ENCODE peak calls at places on chromosomes 3 and 15, in nine cellular contexts. One of them, this sample, is unnamed.

GRCh38 chr3:139555249-139555648 is 15.7 kb upstream of the RBP1 start:
- DNase-seq in cardiac fibroblast: peak
- DNase-seq in AG04450: no peak
- DNase-seq in fibroblast of mammary gland: peak
- DNase-seq in foreskin fibroblast: no peak
- DNase-seq in CD8-positive, alpha-beta T cell: no peak
- DNase-seq in HCT116: no peak
- DNase-seq in neural crest cell: no peak
- DNase-seq in AG10803: no peak
- DNase-seq in this sample: no peak

GRCh38 chr3:138328341-138328740 is 1.3 kb downstream of the NME9 start:
- DNase-seq in cardiac fibroblast: peak
- DNase-seq in AG04450: no peak
- DNase-seq in fibroblast of mammary gland: peak
- DNase-seq in foreskin fibroblast: peak
- DNase-seq in CD8-positive, alpha-beta T cell: no peak
- DNase-seq in HCT116: no peak
- DNase-seq in neural crest cell: no peak
- DNase-seq in AG10803: peak
- DNase-seq in this sample: no peak

GRCh38 chr15:99845009-99845408 is 111.8 kb upstream of the LYSMD4 start:
- DNase-seq in cardiac fibroblast: peak
- DNase-seq in AG04450: no peak
- DNase-seq in fibroblast of mammary gland: no peak
- DNase-seq in foreskin fibroblast: no peak
- DNase-seq in CD8-positive, alpha-beta T cell: no peak
- DNase-seq in HCT116: no peak
- DNase-seq in neural crest cell: no peak
- DNase-seq in AG10803: peak
- DNase-seq in this sample: no peak

GRCh38 chr3:11581237-11582122 is 62.2 kb downstream of the VGLL4 start:
- DNase-seq in cardiac fibroblast: no peak
- DNase-seq in AG04450: no peak
- DNase-seq in fibroblast of mammary gland: no peak
- DNase-seq in foreskin fibroblast: no peak
- DNase-seq in CD8-positive, alpha-beta T cell: no peak
- DNase-seq in HCT116: no peak
- DNase-seq in neural crest cell: no peak
- DNase-seq in AG10803: no peak
- DNase-seq in this sample: no peak

GRCh38 chr3:168426196-168426595 is 330.5 kb upstream of the GOLIM4 start:
- DNase-seq in cardiac fibroblast: no peak
- DNase-seq in AG04450: no peak
- DNase-seq in fibroblast of mammary gland: peak
- DNase-seq in foreskin fibroblast: peak
- DNase-seq in CD8-positive, alpha-beta T cell: no peak
- DNase-seq in HCT116: no peak
- DNase-seq in neural crest cell: no peak
- DNase-seq in AG10803: peak
- DNase-seq in this sample: no peak

GRCh38 chr15:69044899-69045298 is 30.4 kb downstream of the NOX5 start:
- DNase-seq in cardiac fibroblast: peak
- DNase-seq in AG04450: no peak
- DNase-seq in fibroblast of mammary gland: peak
- DNase-seq in foreskin fibroblast: peak
- DNase-seq in CD8-positive, alpha-beta T cell: no peak
- DNase-seq in HCT116: no peak
- DNase-seq in neural crest cell: no peak
- DNase-seq in AG10803: peak
- DNase-seq in this sample: no peak

GRCh38 chr3:22620498-22620897 is 582.6 kb upstream of the UBE2E2 start:
- DNase-seq in cardiac fibroblast: no peak
- DNase-seq in AG04450: no peak
- DNase-seq in fibroblast of mammary gland: no peak
- DNase-seq in foreskin fibroblast: no peak
- DNase-seq in CD8-positive, alpha-beta T cell: no peak
- DNase-seq in HCT116: no peak
- DNase-seq in neural crest cell: no peak
- DNase-seq in AG10803: no peak
- DNase-seq in this sample: no peak

GRCh38 chr15:73190189-73190601 is 137.9 kb downstream of the NEO1 start:
- DNase-seq in cardiac fibroblast: peak
- DNase-seq in AG04450: no peak
- DNase-seq in fibroblast of mammary gland: peak
- DNase-seq in foreskin fibroblast: no peak
- DNase-seq in CD8-positive, alpha-beta T cell: no peak
- DNase-seq in HCT116: no peak
- DNase-seq in neural crest cell: no peak
- DNase-seq in AG10803: peak
- DNase-seq in this sample: no peak

GRCh38 chr3:49357466-49358216 is 512 bp downstream of the GPX1 start:
- DNase-seq in cardiac fibroblast: peak
- DNase-seq in AG04450: peak
- DNase-seq in fibroblast of mammary gland: peak
- DNase-seq in foreskin fibroblast: peak
- DNase-seq in CD8-positive, alpha-beta T cell: peak
- DNase-seq in HCT116: no peak
- DNase-seq in neural crest cell: no peak
- DNase-seq in AG10803: peak
- DNase-seq in this sample: peak

DNA sequence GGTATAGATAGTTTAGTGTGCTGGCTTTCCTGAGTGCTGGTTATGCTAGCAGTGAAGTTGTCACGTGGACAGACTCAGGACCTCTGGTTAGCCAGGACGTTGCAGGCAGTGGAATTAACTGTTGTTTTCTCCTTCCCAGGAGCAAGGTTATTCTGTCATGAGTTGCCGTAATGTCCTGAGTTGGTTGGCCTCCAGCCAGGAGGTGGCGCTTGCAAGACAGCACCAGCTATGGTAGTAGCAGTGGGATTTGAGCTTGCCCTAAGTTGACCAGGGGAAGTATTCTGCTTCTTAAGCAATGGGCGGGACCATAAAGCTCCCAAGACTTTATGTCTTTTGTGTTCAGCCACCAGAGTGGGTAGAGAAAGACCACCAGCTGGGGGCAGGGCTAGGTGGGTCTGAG is 240.7 kb upstream of the DNAJC19 start:
- DNase-seq in cardiac fibroblast: no peak
- DNase-seq in AG04450: no peak
- DNase-seq in fibroblast of mammary gland: no peak
- DNase-seq in foreskin fibroblast: no peak
- DNase-seq in CD8-positive, alpha-beta T cell: no peak
- DNase-seq in HCT116: no peak
- DNase-seq in neural crest cell: no peak
- DNase-seq in AG10803: no peak
- DNase-seq in this sample: no peak
- TF ChIP-seq CTCF in cardiac fibroblast: no peak
- TF ChIP-seq CTCF in AG04450: no peak
- TF ChIP-seq CTCF in fibroblast of mammary gland: no peak
- TF ChIP-seq CTCF in foreskin fibroblast: no peak
- TF ChIP-seq CTCF in CD8-positive, alpha-beta T cell: no peak
- TF ChIP-seq CTCF in HCT116: no peak
- TF ChIP-seq CTCF in neural crest cell: no peak
- TF ChIP-seq CTCF in AG10803: no peak
- TF ChIP-seq CTCF in this sample: no peak

DNA sequence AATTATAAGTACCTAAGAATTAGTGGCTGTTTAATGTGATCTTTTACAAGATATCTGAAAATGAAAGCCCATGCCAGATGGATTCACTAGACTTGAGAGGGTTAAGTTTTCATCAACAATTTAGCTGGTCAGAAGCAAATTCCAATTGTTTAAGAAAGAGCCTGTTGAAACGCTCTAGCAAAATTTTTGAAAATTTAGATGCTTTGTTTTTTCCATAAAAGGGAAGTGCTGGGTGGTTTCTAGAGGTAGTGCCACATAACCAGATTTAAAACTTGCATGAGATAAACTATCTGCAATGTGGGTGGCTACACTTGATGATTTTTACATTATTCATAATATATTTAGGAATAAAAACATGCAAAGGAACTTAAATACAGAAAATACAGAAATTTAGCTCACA is 48.5 kb upstream of the SKIL start:
- DNase-seq in cardiac fibroblast: no peak
- DNase-seq in AG04450: no peak
- DNase-seq in fibroblast of mammary gland: no peak
- DNase-seq in foreskin fibroblast: no peak
- DNase-seq in CD8-positive, alpha-beta T cell: no peak
- DNase-seq in HCT116: no peak
- DNase-seq in neural crest cell: no peak
- DNase-seq in AG10803: peak
- DNase-seq in this sample: no peak
- TF ChIP-seq CTCF in cardiac fibroblast: no peak
- TF ChIP-seq CTCF in AG04450: no peak
- TF ChIP-seq CTCF in fibroblast of mammary gland: no peak
- TF ChIP-seq CTCF in foreskin fibroblast: no peak
- TF ChIP-seq CTCF in CD8-positive, alpha-beta T cell: no peak
- TF ChIP-seq CTCF in HCT116: no peak
- TF ChIP-seq CTCF in neural crest cell: no peak
- TF ChIP-seq CTCF in AG10803: no peak
- TF ChIP-seq CTCF in this sample: no peak

DNA sequence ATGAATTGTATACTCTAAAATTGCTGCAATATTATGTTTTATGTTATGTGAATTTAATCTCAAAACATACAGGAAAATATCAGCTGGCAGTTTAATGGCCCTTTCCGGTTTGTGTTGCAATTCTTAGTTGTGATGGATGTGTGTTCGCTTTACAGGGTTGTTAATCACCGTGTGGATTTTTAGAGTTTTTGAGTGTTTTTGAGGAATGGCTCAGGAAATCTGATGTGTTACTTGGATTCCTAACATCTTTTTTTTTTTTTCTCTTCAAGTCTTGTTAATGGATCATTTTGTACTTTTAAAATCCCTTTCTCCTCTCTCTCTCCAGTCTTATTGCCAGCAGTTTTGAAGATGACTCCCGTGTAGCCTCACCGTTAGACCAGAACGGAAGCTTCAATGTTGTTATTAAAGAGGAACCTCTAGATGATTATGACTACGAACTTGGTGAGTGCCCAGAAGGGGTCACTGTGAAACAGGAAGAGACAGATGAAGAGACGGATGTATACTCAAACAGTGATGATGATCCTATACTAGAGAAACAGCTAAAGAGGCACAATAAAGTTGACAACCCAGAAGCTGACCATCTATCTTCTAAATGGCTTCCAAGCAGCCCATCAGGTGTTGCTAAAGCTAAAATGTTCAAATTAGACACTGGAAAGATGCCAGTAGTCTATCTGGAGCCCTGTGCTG is 35.7 kb downstream of the MGA start:
- DNase-seq in cardiac fibroblast: peak
- DNase-seq in AG04450: peak
- DNase-seq in fibroblast of mammary gland: peak
- DNase-seq in foreskin fibroblast: peak
- DNase-seq in CD8-positive, alpha-beta T cell: peak
- DNase-seq in HCT116: peak
- DNase-seq in neural crest cell: no peak
- DNase-seq in AG10803: no peak
- DNase-seq in this sample: no peak
- TF ChIP-seq CTCF in cardiac fibroblast: peak
- TF ChIP-seq CTCF in AG04450: peak
- TF ChIP-seq CTCF in fibroblast of mammary gland: peak
- TF ChIP-seq CTCF in foreskin fibroblast: peak
- TF ChIP-seq CTCF in CD8-positive, alpha-beta T cell: peak
- TF ChIP-seq CTCF in HCT116: peak
- TF ChIP-seq CTCF in neural crest cell: peak
- TF ChIP-seq CTCF in AG10803: no peak
- TF ChIP-seq CTCF in this sample: no peak

GRCh38 chr3:98353554-98353953 is at the start of gene OR5K4:
- DNase-seq in cardiac fibroblast: no peak
- DNase-seq in AG04450: no peak
- DNase-seq in fibroblast of mammary gland: no peak
- DNase-seq in foreskin fibroblast: no peak
- DNase-seq in CD8-positive, alpha-beta T cell: no peak
- DNase-seq in HCT116: no peak
- DNase-seq in neural crest cell: no peak
- DNase-seq in AG10803: no peak
- DNase-seq in this sample: no peak

GRCh38 chr3:98350082-98350481 is 3.6 kb upstream of the OR5K4 start:
- DNase-seq in cardiac fibroblast: no peak
- DNase-seq in AG04450: no peak
- DNase-seq in fibroblast of mammary gland: no peak
- DNase-seq in foreskin fibroblast: no peak
- DNase-seq in CD8-positive, alpha-beta T cell: no peak
- DNase-seq in HCT116: no peak
- DNase-seq in neural crest cell: no peak
- DNase-seq in AG10803: no peak
- DNase-seq in this sample: no peak
- TF ChIP-seq CTCF in cardiac fibroblast: no peak
- TF ChIP-seq CTCF in AG04450: no peak
- TF ChIP-seq CTCF in fibroblast of mammary gland: no peak
- TF ChIP-seq CTCF in foreskin fibroblast: no peak
- TF ChIP-seq CTCF in CD8-positive, alpha-beta T cell: no peak
- TF ChIP-seq CTCF in HCT116: no peak
- TF ChIP-seq CTCF in neural crest cell: no peak
- TF ChIP-seq CTCF in AG10803: no peak
- TF ChIP-seq CTCF in this sample: no peak

GRCh38 chr3:52055537-52056351 is 627 bp downstream of the DUSP7 start:
- DNase-seq in cardiac fibroblast: peak
- DNase-seq in AG04450: no peak
- DNase-seq in fibroblast of mammary gland: peak
- DNase-seq in foreskin fibroblast: peak
- DNase-seq in CD8-positive, alpha-beta T cell: peak
- DNase-seq in HCT116: no peak
- DNase-seq in neural crest cell: peak
- DNase-seq in AG10803: peak
- DNase-seq in this sample: peak
- TF ChIP-seq CTCF in cardiac fibroblast: no peak
- TF ChIP-seq CTCF in AG04450: peak
- TF ChIP-seq CTCF in fibroblast of mammary gland: no peak
- TF ChIP-seq CTCF in foreskin fibroblast: no peak
- TF ChIP-seq CTCF in CD8-positive, alpha-beta T cell: no peak
- TF ChIP-seq CTCF in HCT116: no peak
- TF ChIP-seq CTCF in neural crest cell: peak
- TF ChIP-seq CTCF in AG10803: peak
- TF ChIP-seq CTCF in this sample: no peak

GRCh38 chr3:120144267-120144666 is 50.0 kb upstream of the GSK3B start:
- DNase-seq in cardiac fibroblast: peak
- DNase-seq in AG04450: no peak
- DNase-seq in fibroblast of mammary gland: no peak
- DNase-seq in foreskin fibroblast: peak
- DNase-seq in CD8-positive, alpha-beta T cell: no peak
- DNase-seq in HCT116: no peak
- DNase-seq in neural crest cell: no peak
- DNase-seq in AG10803: peak
- DNase-seq in this sample: no peak
- TF ChIP-seq CTCF in cardiac fibroblast: no peak
- TF ChIP-seq CTCF in AG04450: no peak
- TF ChIP-seq CTCF in fibroblast of mammary gland: no peak
- TF ChIP-seq CTCF in foreskin fibroblast: no peak
- TF ChIP-seq CTCF in CD8-positive, alpha-beta T cell: no peak
- TF ChIP-seq CTCF in HCT116: no peak
- TF ChIP-seq CTCF in neural crest cell: no peak
- TF ChIP-seq CTCF in AG10803: no peak
- TF ChIP-seq CTCF in this sample: no peak